ENCODE peak calls at places on chromosomes 13 and 19, in nine cellular contexts. Y is heart left ventricle, Z is Peyer's patch, A is tibial nerve, U is HCT116, V is ovary, W is esophagus squamous epithelium, T is uterus, L is H1. N is an unnamed sample.

GRCh38 chr19:5263615-5264014 is 77.0 kb downstream of the PTPRS start:
- DNase-seq in Y (no peak), Z (no peak), A (no peak), U (no peak), V (no peak), W (no peak), T (no peak), L (no peak), N (no peak)

GRCh38 chr19:55487884-55488687 is at the start of gene SSC5D:
- DNase-seq in Y (peak), Z (no peak), A (no peak), U (no peak), V (peak), W (no peak), T (peak), L (no peak), N (no peak)

GRCh38 chr13:95745752-95746151 is 68.8 kb downstream of the DNAJC3 start:
- DNase-seq in Y (no peak), Z (no peak), A (no peak), U (no peak), V (no peak), W (no peak), T (no peak), L (no peak), N (no peak)

GRCh38 chr13:109010912-109011311 is 381.5 kb downstream of the MYO16 start:
- DNase-seq in Y (no peak), Z (no peak), A (no peak), U (no peak), V (no peak), W (no peak), T (no peak), L (peak), N (no peak)

GRCh38 chr13:34294483-34295129 is 476.7 kb downstream of the RFC3 start:
- DNase-seq in Y (peak), Z (no peak), A (no peak), U (no peak), V (no peak), W (no peak), T (no peak), L (no peak), N (no peak)

GRCh38 chr13:94947965-94948371 is 235.6 kb upstream of the SOX21 start:
- DNase-seq in Y (no peak), Z (no peak), A (no peak), U (no peak), V (no peak), W (no peak), T (no peak), L (peak), N (no peak)

GRCh38 chr19:51521357-51521756 is 10.1 kb downstream of the SIGLEC6 start:
- DNase-seq in Y (no peak), Z (no peak), A (no peak), U (no peak), V (no peak), W (no peak), T (no peak), L (no peak), N (no peak)

GRCh38 chr13:53473397-53473796 is 444.8 kb downstream of the OLFM4 start:
- DNase-seq in Y (no peak), Z (no peak), A (no peak), U (no peak), V (no peak), W (no peak), T (no peak), L (no peak), N (no peak)

GRCh38 chr19:43534811-43535761 is 2.1 kb downstream of the ZNF575 start:
- DNase-seq in Y (peak), Z (peak), A (peak), U (no peak), V (peak), W (no peak), T (peak), L (peak), N (no peak)

GRCh38 chr19:43533546-43534304 is 737 bp downstream of the ZNF575 start:
- DNase-seq in Y (peak), Z (peak), A (peak), U (peak), V (peak), W (peak), T (peak), L (peak), N (peak)

GRCh38 chr19:43532571-43532961 is 422 bp upstream of the ZNF575 start:
- DNase-seq in Y (peak), Z (no peak), A (peak), U (peak), V (peak), W (no peak), T (peak), L (no peak), N (no peak)

GRCh38 chr19:43534305-43534612 is 1.3 kb downstream of the ZNF575 start:
- DNase-seq in Y (no peak), Z (no peak), A (no peak), U (no peak), V (no peak), W (no peak), T (no peak), L (no peak), N (no peak)

DNA sequence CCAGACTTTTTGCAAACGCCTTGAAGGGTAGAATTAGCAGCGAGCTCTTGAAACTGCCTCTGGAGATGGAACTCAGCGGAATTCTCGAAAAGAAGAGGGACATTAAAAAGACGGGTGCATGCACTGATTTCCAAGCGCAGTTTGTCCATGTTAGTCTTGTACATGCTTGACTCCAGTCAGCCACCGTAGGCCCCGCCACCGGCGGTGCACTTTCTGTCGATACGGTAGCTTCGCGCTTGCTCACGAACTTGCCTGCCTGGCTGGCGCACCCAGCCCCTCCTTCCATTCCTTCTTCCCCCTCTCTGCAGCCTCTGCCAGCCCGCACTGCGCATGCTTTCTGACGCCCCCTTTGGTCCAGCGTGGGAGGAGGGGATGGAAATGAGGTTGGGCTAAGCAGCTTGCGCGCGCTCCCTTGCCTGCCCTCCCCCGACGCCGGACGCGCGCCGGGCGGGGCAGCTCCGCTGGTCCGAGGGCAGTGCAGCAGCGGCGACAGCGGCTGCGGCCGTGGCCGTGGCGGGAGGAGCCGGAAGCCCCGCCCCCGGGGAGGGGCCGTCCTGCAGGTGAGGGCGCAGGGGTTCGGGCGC is at the start of gene ZNF575:
- DNase-seq in Y (peak), Z (peak), A (peak), U (peak), V (peak), W (peak), T (peak), L (peak), N (peak)
- TF ChIP-seq POLR2A in Y (no peak), Z (no peak), A (peak), U (no peak), V (no peak), W (no peak), T (no peak), L (no peak), N (no peak)

GRCh38 chr19:12847159-12848139 is 9.1 kb downstream of the MAST1 start:
- DNase-seq in Y (peak), Z (peak), A (peak), U (no peak), V (peak), W (no peak), T (peak), L (no peak), N (peak)
- H3K27ac ChIP-seq in Y (no peak), Z (no peak), A (no peak), U (peak), V (no peak), W (no peak), T (no peak), L (no peak), N (no peak)

GRCh38 chr19:36379510-36379819 is 464 bp upstream of the ZFP14 start:
- DNase-seq in Y (no peak), Z (no peak), A (no peak), U (no peak), V (no peak), W (no peak), T (no peak), L (no peak), N (no peak)
- H3K4me3 ChIP-seq in Y (peak), Z (peak), A (peak), U (peak), V (peak), W (peak), T (peak), L (peak), N (peak)

GRCh38 chr13:111948281-111948680 is 118.7 kb upstream of the SOX1 start:
- DNase-seq in Y (no peak), Z (no peak), A (no peak), U (no peak), V (no peak), W (no peak), T (no peak), L (no peak), N (no peak)
- TF ChIP-seq POLR2A in Y (no peak), Z (no peak), A (no peak), U (no peak), V (no peak), W (no peak), T (no peak), L (no peak), N (no peak)

GRCh38 chr19:2248136-2249009 is 750 bp upstream of the AMH start:
- DNase-seq in Y (no peak), Z (no peak), A (no peak), U (no peak), V (no peak), W (no peak), T (no peak), L (no peak), N (no peak)

GRCh38 chr19:2246014-2246620 is 3.0 kb upstream of the AMH start:
- DNase-seq in Y (no peak), Z (no peak), A (no peak), U (no peak), V (no peak), W (no peak), T (no peak), L (no peak), N (no peak)

GRCh38 chr19:2247433-2248101 is 1.6 kb upstream of the AMH start:
- DNase-seq in Y (no peak), Z (no peak), A (no peak), U (no peak), V (no peak), W (no peak), T (no peak), L (no peak), N (no peak)

GRCh38 chr19:2245273-2245672 is 3.9 kb upstream of the AMH start:
- DNase-seq in Y (no peak), Z (no peak), A (no peak), U (no peak), V (no peak), W (no peak), T (no peak), L (no peak), N (no peak)

GRCh38 chr19:2246801-2247361 is 2.2 kb upstream of the AMH start:
- DNase-seq in Y (peak), Z (no peak), A (no peak), U (no peak), V (no peak), W (no peak), T (peak), L (no peak), N (no peak)
- H3K27ac ChIP-seq in Y (no peak), Z (no peak), A (no peak), U (no peak), V (no peak), W (no peak), T (no peak), L (no peak), N (peak)

DNA sequence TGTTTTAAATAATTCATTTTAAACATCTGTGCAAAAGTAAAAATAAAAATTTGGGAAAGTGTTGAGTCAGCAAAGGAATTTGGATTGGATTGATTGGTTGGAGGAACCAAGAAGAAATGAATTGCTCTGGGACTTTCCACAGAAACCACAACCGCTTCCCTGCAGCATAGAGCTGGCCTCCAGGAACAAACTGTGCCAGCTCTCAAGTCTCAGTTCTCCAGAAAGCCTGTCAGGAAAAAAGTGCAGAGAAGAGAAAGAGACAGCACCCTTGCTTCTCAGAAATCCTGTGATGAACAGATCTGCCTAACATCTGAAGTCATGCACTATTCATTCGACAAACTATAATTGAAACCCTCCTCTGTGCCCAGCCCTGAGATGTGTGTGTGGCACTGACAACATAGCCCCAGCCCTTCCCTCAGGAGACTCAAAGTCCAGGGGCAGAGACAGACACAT is 14.8 kb downstream of the LYPD3 start:
- DNase-seq in Y (no peak), Z (no peak), A (no peak), U (no peak), V (no peak), W (no peak), T (no peak), L (no peak), N (no peak)
- H3K4me3 ChIP-seq in Y (no peak), Z (no peak), A (no peak), U (no peak), V (no peak), W (no peak), T (no peak), L (no peak), N (no peak)

DNA sequence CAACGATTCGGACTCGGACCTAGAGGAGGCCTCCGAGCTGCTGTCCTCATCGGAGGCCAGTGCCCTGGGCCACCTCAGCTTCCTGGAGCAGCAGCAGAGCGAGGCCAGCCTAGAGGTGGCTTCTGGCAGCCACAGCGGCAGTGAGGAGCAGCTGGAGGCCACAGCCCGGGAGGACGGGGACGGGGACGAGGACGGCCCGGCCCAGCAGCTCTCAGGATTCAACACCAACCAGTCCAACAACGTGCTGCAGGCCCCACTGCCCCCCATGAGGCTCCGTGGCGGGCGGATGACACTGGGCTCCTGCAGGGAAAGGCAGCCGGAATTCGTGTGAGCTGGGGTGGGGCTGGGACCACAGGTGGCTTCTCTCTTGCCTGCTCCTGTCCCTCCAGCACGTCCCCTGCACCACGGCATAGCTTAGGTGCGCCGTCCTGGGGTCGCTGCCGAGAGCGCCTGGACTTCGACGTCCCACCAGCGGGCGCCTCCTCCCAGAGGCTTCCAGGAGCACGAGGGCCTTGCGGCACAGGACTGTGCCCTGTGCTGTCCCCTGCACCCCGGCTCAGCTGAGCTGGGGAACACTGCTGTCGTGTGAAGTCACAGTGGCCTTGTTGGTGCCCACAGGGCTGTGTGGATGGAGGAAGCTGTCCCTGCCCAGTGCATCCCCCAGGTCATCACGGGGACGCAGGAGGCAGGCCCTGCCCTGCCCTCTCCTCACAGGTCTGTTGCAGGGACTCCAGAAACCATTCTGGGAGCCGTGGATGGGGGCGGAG is 9.3 kb downstream of the POLR2E start:
- DNase-seq in Y (no peak), Z (no peak), A (no peak), U (no peak), V (no peak), W (no peak), T (no peak), L (no peak), N (no peak)
- TF ChIP-seq POLR2A in Y (no peak), Z (no peak), A (no peak), U (no peak), V (no peak), W (no peak), T (no peak), L (no peak), N (no peak)

DNA sequence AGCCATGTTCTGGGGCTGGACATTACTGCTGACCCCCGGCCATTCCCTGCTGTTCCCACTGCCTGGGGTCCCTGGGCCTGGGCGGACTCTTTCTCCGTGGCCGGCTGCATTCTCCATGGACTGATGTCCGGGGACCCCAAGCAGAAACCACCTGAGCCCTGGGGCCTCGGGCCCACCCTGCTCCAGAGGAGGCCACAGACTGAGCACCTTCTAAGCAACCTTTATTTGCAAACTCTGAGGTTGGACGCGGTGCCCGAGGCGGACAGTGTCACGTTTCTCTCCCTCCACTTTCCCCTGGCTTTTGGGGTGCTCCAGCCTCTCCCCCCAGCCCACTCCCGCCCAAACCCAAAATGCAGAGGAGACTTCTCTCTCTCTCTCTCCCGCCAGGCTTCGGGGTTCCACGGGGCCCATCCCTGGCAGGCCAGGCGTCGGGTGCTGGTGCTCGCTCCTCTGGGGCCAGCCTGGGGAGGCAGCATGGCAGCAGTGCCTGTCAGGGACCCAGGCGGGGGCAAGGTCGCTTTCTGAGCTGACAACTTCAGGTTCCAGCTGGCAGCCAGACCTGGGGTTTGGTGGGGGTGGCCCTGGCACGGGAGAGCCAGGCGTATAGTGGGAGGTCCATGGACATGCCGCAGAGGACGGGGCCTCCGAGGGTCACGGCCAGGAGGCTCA is 2.3 kb upstream of the C19orf25 start:
- DNase-seq in Y (no peak), Z (no peak), A (no peak), U (no peak), V (no peak), W (no peak), T (no peak), L (no peak), N (no peak)
- H3K27ac ChIP-seq in Y (no peak), Z (no peak), A (no peak), U (no peak), V (no peak), W (no peak), T (no peak), L (no peak), N (no peak)

DNA sequence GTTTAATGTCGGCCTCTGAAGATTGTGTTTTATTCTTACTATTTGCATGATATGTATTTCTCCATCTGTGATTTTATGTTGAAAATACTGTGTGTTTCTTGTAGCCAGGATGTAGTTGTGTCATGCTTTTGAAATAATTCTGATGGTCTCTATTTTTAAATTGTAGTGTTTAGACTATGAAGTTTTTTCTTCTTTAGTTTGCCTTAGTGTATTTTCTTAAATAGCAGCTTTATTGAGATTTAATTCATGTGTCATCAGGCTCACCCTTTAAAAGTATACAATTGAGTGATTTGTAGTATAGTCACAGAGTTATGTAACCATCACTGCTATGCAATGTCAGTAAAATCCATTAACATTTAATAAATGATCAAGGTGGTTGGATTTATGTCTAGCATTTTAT is 74.5 kb downstream of the PCCA start:
- DNase-seq in Y (no peak), Z (no peak), A (no peak), U (no peak), V (no peak), W (no peak), T (no peak), L (no peak), N (no peak)
- H3K4me3 ChIP-seq in Y (no peak), Z (no peak), A (no peak), U (no peak), V (no peak), W (no peak), T (no peak), L (no peak), N (no peak)

DNA sequence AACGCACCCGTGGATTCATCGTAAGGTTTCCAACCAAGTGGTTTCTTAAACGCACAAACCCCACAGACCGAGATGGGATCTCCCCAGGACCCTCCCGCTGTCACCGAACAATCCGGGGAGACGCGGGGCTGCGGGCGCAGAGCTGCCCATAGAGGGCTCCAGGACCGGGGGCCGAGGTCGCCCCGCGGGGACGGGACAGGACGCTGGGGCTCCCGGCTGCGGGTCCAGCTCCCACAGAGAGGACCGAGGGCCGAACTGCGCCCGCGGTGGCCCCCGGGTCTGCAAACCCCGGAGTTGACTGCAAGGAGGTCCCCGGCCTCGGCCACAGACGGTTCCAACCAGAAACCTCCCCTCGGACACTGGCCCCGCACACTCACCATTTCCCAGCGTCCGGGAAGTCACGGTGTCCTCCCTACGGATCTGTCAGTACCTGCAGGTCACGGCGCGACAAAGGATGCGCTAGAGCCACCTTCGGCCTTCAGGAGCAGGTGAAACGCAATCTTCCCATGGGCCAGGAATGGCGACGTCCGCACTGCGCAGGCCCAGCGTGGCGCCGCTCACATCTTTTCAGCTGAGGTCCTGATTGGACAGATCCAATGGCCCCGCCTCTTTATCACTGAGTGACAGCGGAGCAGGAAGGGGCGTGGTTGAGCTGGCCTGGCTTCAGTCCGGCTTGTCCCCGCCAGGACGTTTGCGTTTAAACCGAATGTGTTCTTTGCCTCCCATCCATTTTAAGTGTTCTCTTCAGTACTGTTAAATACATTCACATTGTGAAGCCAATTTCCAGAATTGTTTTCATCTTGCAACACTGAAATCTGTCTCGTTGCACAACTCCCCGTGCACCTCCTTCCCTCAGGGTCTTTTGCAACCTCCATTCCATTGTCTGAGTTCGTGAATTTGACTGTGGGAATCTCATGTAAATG is at the start of gene ZNF14:
- DNase-seq in Y (peak), Z (peak), A (peak), U (peak), V (peak), W (peak), T (peak), L (peak), N (peak)
- TF ChIP-seq POLR2A in Y (peak), Z (peak), A (peak), U (peak), V (peak), W (no peak), T (peak), L (no peak), N (peak)

N was measured in gastrocnemius medialis.